ENCODE peak calls at places on chromosomes 13 and 19, in four cellular contexts. G is stimulated activated naive CD4-positive, alpha-beta T cell; F is psoas muscle; Z is GOT3. W is an unnamed sample.

GRCh38 chr13:49220856-49221614 is 897 bp downstream of the MLNR start:
- DNase-seq in G (no peak), Z (no peak), F (no peak), W (no peak)

GRCh38 chr13:77383097-77383496 is 56.2 kb upstream of the MYCBP2 start:
- DNase-seq in Z (no peak), G (no peak), F (no peak), W (no peak)

GRCh38 chr19:37699057-37699456 is 20.5 kb downstream of the ZNF607 start:
- DNase-seq in Z (no peak), F (no peak), G (no peak), W (no peak)

GRCh38 chr19:45016388-45017314 is 15.4 kb downstream of the RELB start:
- DNase-seq in G (peak; percentile 2), Z (no peak), F (peak; percentile 59), W (no peak)

GRCh38 chr19:38898788-38899446 is 501 bp downstream of the SIRT2 start:
- DNase-seq in Z (no peak), F (no peak), G (no peak), W (no peak)

GRCh38 chr13:46803586-46803985 is 6.6 kb upstream of the ESD start:
- DNase-seq in F (no peak), G (no peak), Z (no peak), W (no peak)

GRCh38 chr19:23817519-23817918 is 58.8 kb upstream of the ZNF681 start:
- DNase-seq in F (no peak), Z (no peak), G (no peak), W (no peak)

GRCh38 chr19:5880604-5881078 is 10.3 kb upstream of the FUT5 start:
- DNase-seq in F (peak; percentile 57), Z (no peak), G (no peak), W (no peak)

GRCh38 chr19:10544242-10544752 is 593 bp downstream of the ATG4D start:
- DNase-seq in G (no peak), F (no peak), Z (no peak), W (no peak)

GRCh38 chr19:40507892-40508291 is 41.1 kb downstream of the SPTBN4 start:
- DNase-seq in G (no peak), Z (no peak), F (no peak), W (no peak)

GRCh38 chr13:48221301-48222190 is 11.5 kb upstream of the ITM2B start:
- DNase-seq in F (no peak), Z (no peak), G (no peak), W (no peak)

GRCh38 chr13:111577429-111577828 is 257.0 kb downstream of the TEX29 start:
- DNase-seq in Z (no peak), G (no peak), F (no peak), W (no peak)

GRCh38 chr13:79749985-79750551 is 269.1 kb downstream of the NDFIP2 start:
- DNase-seq in Z (no peak), G (no peak), F (peak; percentile 62), W (peak; percentile 72)

GRCh38 chr13:113906566-113906965 is 42.7 kb upstream of the GAS6 start:
- DNase-seq in F (no peak), G (no peak), Z (no peak), W (peak; percentile 53)

GRCh38 chr13:66922444-66922843 is 307.7 kb downstream of the PCDH9 start:
- DNase-seq in Z (no peak), G (no peak), F (no peak), W (no peak)

GRCh38 chr19:9075064-9075964 is 11.5 kb upstream of the OR1M1 start:
- DNase-seq in G (no peak), Z (peak; percentile 70), F (peak; percentile 54), W (peak; percentile 69)

GRCh38 chr13:76980075-76980718 is 11.7 kb upstream of the CLN5 start:
- DNase-seq in F (peak; percentile 79), Z (peak; percentile 32), G (peak; percentile 50), W (peak; percentile 92)

GRCh38 chr19:9877775-9878510 is 42.8 kb downstream of the PIN1 start:
- DNase-seq in G (no peak), Z (no peak), F (no peak), W (no peak)

GRCh38 chr13:105276571-105276970 is 1258.9 kb downstream of the EFNB2 start:
- DNase-seq in F (no peak), Z (no peak), G (no peak), W (no peak)

GRCh38 chr19:18589380-18590272 is 1.0 kb downstream of the REX1BD start:
- DNase-seq in G (no peak), F (peak; percentile 75), Z (peak; percentile 32), W (peak; percentile 82)

GRCh38 chr19:32318884-32319520 is 26.4 kb upstream of the ZNF507 start:
- DNase-seq in F (no peak), G (no peak), Z (no peak), W (no peak)

GRCh38 chr13:75404721-75405120 is 77.2 kb downstream of the TBC1D4 start:
- DNase-seq in G (no peak), Z (no peak), F (no peak), W (no peak)

GRCh38 chr19:5908773-5909442 is 4.2 kb downstream of the VMAC start:
- DNase-seq in G (no peak), F (no peak), Z (no peak), W (no peak)

GRCh38 chr19:38538793-38539528 is 78.8 kb downstream of the MAP4K1 start:
- DNase-seq in F (no peak), Z (no peak), G (peak; percentile 66), W (no peak)

GRCh38 chr13:97493471-97493870 is 59.5 kb downstream of the RAP2A start:
- DNase-seq in G (no peak), F (no peak), Z (no peak), W (no peak)

GRCh38 chr13:111460548-111461444 is 140.4 kb downstream of the TEX29 start:
- DNase-seq in Z (no peak), F (peak; percentile 26), G (no peak), W (no peak)

W was measured in sciatic nerve.